ENCODE peak calls at places on chromosomes 5 and 9, in eight cellular contexts. C is A549, K is osteoblast, S is tibial artery, T is dorsolateral prefrontal cortex, X is GM23338, G is OCI-LY7, Z is spleen. O is an unnamed sample.

GRCh38 chr9:35616681-35617459 is 1.3 kb downstream of the CD72 start:
- DNase-seq in C (no peak), K (peak; percentile 94), S (peak; percentile 66), T (peak; percentile 63), X (peak; percentile 89), G (peak; percentile 79), Z (peak; percentile 94), O (peak; percentile 55)

GRCh38 chr5:135990518-135991240 is 35.9 kb upstream of the LECT2 start:
- DNase-seq in C (no peak), K (no peak), S (no peak), T (no peak), X (no peak), G (no peak), Z (no peak), O (no peak)

GRCh38 chr5:135999396-136000139 is 29.2 kb upstream of the TGFBI start:
- DNase-seq in C (peak; percentile 55), K (peak; percentile 84), S (no peak), T (no peak), X (no peak), G (no peak), Z (no peak), O (no peak)

GRCh38 chr9:114163517-114163924 is 8.2 kb downstream of the COL27A1 start:
- DNase-seq in C (peak; percentile 25), K (peak; percentile 91), S (peak; percentile 56), T (no peak), X (peak; percentile 79), G (no peak), Z (no peak), O (peak; percentile 66)

GRCh38 chr5:6177926-6178325 is 200.4 kb downstream of the MED10 start:
- DNase-seq in C (no peak), K (no peak), S (no peak), T (no peak), X (no peak), G (no peak), Z (no peak), O (no peak)

GRCh38 chr5:157511656-157512644 is 51.9 kb downstream of the NIPAL4 start:
- DNase-seq in C (peak; percentile 86), K (peak; percentile 93), S (peak; percentile 99), T (peak; percentile 81), X (peak; percentile 35), G (no peak), Z (peak; percentile 84), O (peak; percentile 93)

GRCh38 chr5:111602817-111603445 is 90.6 kb upstream of the STARD4 start:
- DNase-seq in C (no peak), K (no peak), S (no peak), T (no peak), X (no peak), G (no peak), Z (no peak), O (no peak)

GRCh38 chr9:110753734-110754231 is 85.2 kb downstream of the MUSK start:
- DNase-seq in C (no peak), K (no peak), S (no peak), T (no peak), X (no peak), G (no peak), Z (no peak), O (no peak)

GRCh38 chr5:76451046-76451701 is 48.1 kb downstream of the IQGAP2 start:
- DNase-seq in C (no peak), K (no peak), S (no peak), T (no peak), X (no peak), G (no peak), Z (no peak), O (no peak)

GRCh38 chr5:56350595-56351170 is 117.6 kb upstream of the ANKRD55 start:
- DNase-seq in C (peak; percentile 96), K (peak; percentile 92), S (peak; percentile 65), T (no peak), X (no peak), G (no peak), Z (no peak), O (no peak)

GRCh38 chr5:77852068-77852513 is 76.0 kb upstream of the TBCA start:
- DNase-seq in C (no peak), K (peak; percentile 69), S (no peak), T (no peak), X (no peak), G (no peak), Z (no peak), O (no peak)

GRCh38 chr5:151094054-151094858 is 13.4 kb upstream of the TNIP1 start:
- DNase-seq in C (peak; percentile 48), K (no peak), S (no peak), T (no peak), X (no peak), G (no peak), Z (peak; percentile 88), O (peak; percentile 73)

GRCh38 chr5:144202072-144202471 is 31.4 kb downstream of the KCTD16 start:
- DNase-seq in C (no peak), K (no peak), S (no peak), T (no peak), X (no peak), G (no peak), Z (no peak), O (no peak)

GRCh38 chr5:123371575-123372179 is 51.5 kb downstream of the CEP120 start:
- DNase-seq in C (peak; percentile 33), K (no peak), S (peak; percentile 42), T (peak; percentile 45), X (peak; percentile 78), G (peak; percentile 5), Z (peak; percentile 77), O (no peak)
- TF ChIP-seq CTCF in C (peak; percentile 44), K (peak; percentile 55), S (peak; percentile 35), T (peak; percentile 54), X (peak; percentile 91), G (peak; percentile 78), Z (peak; percentile 59), O (peak; percentile 50)

GRCh38 chr9:130846487-130847305 is 11.6 kb downstream of the ABL1 start:
- DNase-seq in C (peak; percentile 64), K (peak; percentile 47), S (peak; percentile 46), T (peak; percentile 55), X (no peak), G (no peak), Z (peak; percentile 74), O (peak; percentile 90)
- H3K4me3 ChIP-seq in C (peak overlapping the region; percentile 35), K (peak overlapping the region; percentile 53), S (peak overlapping the region; percentile 32), T (no peak overlapping the region), X (peak overlapping the region; percentile 5), G (no peak overlapping the region), Z (no peak overlapping the region), O (peak overlapping the region; percentile 50)

GRCh38 chr5:61087921-61088320 is 74.3 kb downstream of the SMIM15 start:
- DNase-seq in C (no peak), K (no peak), S (no peak), T (no peak), X (no peak), G (no peak), Z (no peak), O (no peak)

GRCh38 chr5:61085885-61086284 is 76.4 kb downstream of the SMIM15 start:
- DNase-seq in C (no peak), K (no peak), S (no peak), T (no peak), X (no peak), G (no peak), Z (no peak), O (no peak)

GRCh38 chr5:61084658-61085057 is 77.6 kb downstream of the SMIM15 start:
- DNase-seq in C (no peak), K (no peak), S (no peak), T (no peak), X (no peak), G (no peak), Z (no peak), O (no peak)

DNA sequence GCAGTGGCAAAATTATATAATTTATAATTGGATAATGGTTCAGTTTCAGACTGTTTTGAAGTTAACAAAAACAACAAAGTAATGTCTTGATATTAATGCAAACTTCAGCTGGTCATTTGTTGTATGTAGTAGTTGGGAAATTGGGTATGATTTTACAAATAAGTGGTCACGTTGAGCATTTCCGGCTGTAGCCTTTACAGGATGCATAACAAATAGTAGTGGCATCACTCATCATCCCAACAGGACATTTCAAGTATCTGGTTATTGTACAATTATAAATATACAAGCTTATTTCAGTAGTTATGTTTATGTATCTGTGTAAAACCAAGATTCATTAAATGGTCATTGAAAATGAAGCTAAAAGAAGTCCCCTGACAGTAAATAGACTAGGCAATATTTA is 72.9 kb downstream of the SMIM15 start:
- DNase-seq in C (no peak), K (no peak), S (no peak), T (no peak), X (no peak), G (no peak), Z (no peak), O (no peak)
- H3K27ac ChIP-seq in C (no peak overlapping the region), K (no peak overlapping the region), S (no peak overlapping the region), T (no peak overlapping the region), X (no peak overlapping the region), G (no peak overlapping the region), Z (no peak overlapping the region), O (no peak overlapping the region)

GRCh38 chr5:39172593-39172992 is 46.8 kb downstream of the FYB1 start:
- DNase-seq in C (no peak), K (no peak), S (no peak), T (no peak), X (no peak), G (no peak), Z (no peak), O (no peak)
- TF ChIP-seq CTCF in C (no peak), K (no peak), S (no peak), T (no peak), X (no peak), G (no peak), Z (no peak), O (no peak)

DNA sequence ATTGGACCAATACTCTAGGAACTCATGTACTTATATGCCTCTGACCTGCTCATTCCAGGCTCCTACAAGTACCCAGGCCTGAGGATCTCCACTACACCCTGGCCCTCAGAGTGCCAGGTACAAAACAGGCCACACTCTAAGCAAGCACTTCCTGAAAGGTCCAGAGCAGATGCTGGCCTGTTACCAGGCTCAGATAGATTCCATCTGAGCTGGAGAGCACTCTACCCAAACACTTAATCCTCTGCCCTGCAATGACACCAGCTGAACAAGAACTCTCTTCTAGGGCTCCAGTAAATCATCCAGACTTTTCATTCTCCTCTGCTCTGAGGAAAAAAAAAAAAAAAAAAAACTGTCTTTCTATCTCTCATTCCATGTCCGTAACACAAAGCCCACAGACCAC is 2.9 kb downstream of the P4HA2 start:
- DNase-seq in C (no peak), K (no peak), S (no peak), T (no peak), X (no peak), G (no peak), Z (peak; percentile 6), O (peak; percentile 58)
- H3K4me3 ChIP-seq in C (no peak overlapping the region), K (no peak overlapping the region), S (no peak overlapping the region), T (no peak overlapping the region), X (no peak overlapping the region), G (no peak overlapping the region), Z (no peak overlapping the region), O (peak overlapping the region; percentile 6)

GRCh38 chr5:176366575-176366894 is 1.2 kb downstream of the ARL10 start:
- DNase-seq in C (no peak), K (peak; percentile 36), S (no peak), T (no peak), X (peak; percentile 12), G (no peak), Z (no peak), O (no peak)
- H3K27ac ChIP-seq in C (no peak overlapping the region), K (no peak overlapping the region), S (peak overlapping the region; percentile 91), T (no peak overlapping the region), X (no peak overlapping the region), G (no peak overlapping the region), Z (no peak overlapping the region), O (peak overlapping the region; percentile 76)